ENCODE peak calls at places on chromosomes 2 and 18, in five cellular contexts. B is naive thymus-derived CD4-positive, alpha-beta T cell; W is WERI-Rb-1; Y is suprapubic skin; C is adrenal gland. P is an unnamed sample. For H3K27me3, the result is how much of the 10 kb centered on the place peaks cover.

GRCh38 chr18:49186242-49186641 is 235.5 kb upstream of the SMAD7 start:
- DNase-seq in C (no peak), Y (no peak), W (no peak), B (no peak), P (no peak)

GRCh38 chr2:26477911-26478253 is at the start of gene OTOF:
- DNase-seq in C (peak), Y (no peak), W (no peak), B (no peak), P (peak)

GRCh38 chr2:222959358-222959757 is 92.6 kb upstream of the KCNE4 start:
- DNase-seq in W (no peak), C (no peak), B (no peak), Y (no peak), P (peak)

GRCh38 chr2:241772063-241772499 is 4.5 kb upstream of the GAL3ST2 start:
- DNase-seq in W (peak), C (peak), B (peak), Y (no peak), P (no peak)

GRCh38 chr18:50586710-50587109 is 26.8 kb downstream of the MAPK4 start:
- DNase-seq in W (no peak), C (no peak), B (no peak), Y (no peak), P (no peak)

GRCh38 chr2:71618327-71619113 is 165.2 kb downstream of the DYSF start:
- DNase-seq in B (no peak), C (peak), W (no peak), Y (no peak), P (peak)

GRCh38 chr2:69642709-69643601 is 584 bp downstream of the AAK1 start:
- DNase-seq in B (peak), Y (peak), C (peak), W (peak), P (peak)

GRCh38 chr2:55763721-55764120 is 70.1 kb upstream of the PNPT1 start:
- DNase-seq in C (no peak), W (no peak), Y (no peak), B (no peak), P (no peak)

GRCh38 chr2:201057089-201057499 is 14.4 kb downstream of the HYCC2 start:
- DNase-seq in C (no peak), W (no peak), Y (no peak), B (no peak), P (no peak)

GRCh38 chr2:187875271-187875670 is 321.0 kb upstream of the TFPI start:
- DNase-seq in W (no peak), C (no peak), B (no peak), Y (no peak), P (no peak)

GRCh38 chr2:24515335-24515734 is 24.3 kb downstream of the NCOA1 start:
- DNase-seq in C (peak), B (no peak), Y (no peak), W (no peak), P (peak)

GRCh38 chr2:222427606-222428320 is 3.4 kb downstream of the SGPP2 start:
- DNase-seq in Y (no peak), W (no peak), B (no peak), C (no peak), P (no peak)

GRCh38 chr2:30722936-30723725 is 84.1 kb downstream of the CAPN13 start:
- DNase-seq in Y (no peak), W (peak), B (no peak), C (peak), P (no peak)

GRCh38 chr2:190137561-190137960 is 75.0 kb upstream of the MSTN start:
- DNase-seq in C (no peak), B (no peak), W (no peak), Y (no peak), P (no peak)

GRCh38 chr2:187527262-187527661 is 27.0 kb downstream of the TFPI start:
- DNase-seq in W (no peak), Y (no peak), C (no peak), B (no peak), P (no peak)

GRCh38 chr18:48333563-48333962 is 75.6 kb downstream of the ZBTB7C start:
- DNase-seq in B (no peak), C (peak), Y (no peak), W (no peak), P (no peak)

GRCh38 chr2:27115485-27115884 is 3.4 kb downstream of the CGREF1 start:
- DNase-seq in C (no peak), B (no peak), W (no peak), Y (no peak), P (no peak)

GRCh38 chr2:83650897-83651296 is 808.2 kb downstream of the SUCLG1 start:
- DNase-seq in C (no peak), W (no peak), B (no peak), Y (no peak), P (no peak)

GRCh38 chr2:188909036-188909435 is 65.1 kb upstream of the COL3A1 start:
- DNase-seq in B (no peak), W (no peak), Y (no peak), C (no peak), P (no peak)

GRCh38 chr2:240455227-240455718 is 19.8 kb downstream of the GPC1 start:
- DNase-seq in B (no peak), W (no peak), C (no peak), Y (no peak), P (no peak)

GRCh38 chr2:9205963-9206948 is at the start of gene ASAP2:
- DNase-seq in Y (peak), B (peak), C (peak), W (peak), P (peak)

GRCh38 chr2:168666339-168666738 is 136.1 kb upstream of the NOSTRIN start:
- DNase-seq in B (no peak), C (no peak), W (no peak), Y (no peak), P (no peak)

GRCh38 chr2:229416116-229416694 is 145.1 kb upstream of the PID1 start:
- DNase-seq in W (no peak), Y (peak), B (no peak), C (peak), P (peak)

GRCh38 chr18:49582579-49582978 is 20.7 kb downstream of the LIPG start:
- DNase-seq in C (no peak), Y (no peak), W (no peak), B (no peak), P (peak)

GRCh38 chr2:170314744-170315447 is 136.9 kb downstream of the MYO3B start:
- DNase-seq in C (no peak), W (no peak), B (no peak), Y (no peak), P (peak)

GRCh38 chr2:8413589-8414135 is 268.2 kb upstream of the ID2 start:
- DNase-seq in C (peak), Y (no peak), W (no peak), B (no peak), P (no peak)

GRCh38 chr2:241563031-241563507 is 4.5 kb downstream of the BOK start:
- DNase-seq in W (no peak), B (no peak), C (no peak), Y (no peak), P (no peak)

GRCh38 chr2:9281145-9281544 is 74.5 kb downstream of the ASAP2 start:
- DNase-seq in Y (no peak), B (no peak), W (no peak), C (no peak), P (no peak)

GRCh38 chr2:141498561-141498960 is 632.3 kb downstream of the LRP1B start:
- DNase-seq in B (no peak), W (no peak), Y (no peak), C (no peak), P (no peak)

GRCh38 chr2:140775426-140775825 is 1355.4 kb downstream of the LRP1B start:
- DNase-seq in W (no peak), Y (no peak), B (no peak), C (no peak), P (no peak)

GRCh38 chr2:179331066-179331465 is 66.4 kb upstream of the SESTD1 start:
- DNase-seq in B (no peak), Y (no peak), W (no peak), C (no peak), P (no peak)

GRCh38 chr2:58680938-58681337 is 439.8 kb upstream of the FANCL start:
- DNase-seq in Y (no peak), B (no peak), W (no peak), C (no peak), P (no peak)

GRCh38 chr18:23238152-23238531 is 102.9 kb downstream of the CABLES1 start:
- DNase-seq in C (peak), W (no peak), B (no peak), Y (no peak), P (peak)

GRCh38 chr18:23239350-23239692 is 104.0 kb downstream of the CABLES1 start:
- DNase-seq in Y (no peak), C (no peak), W (no peak), B (no peak), P (no peak)

GRCh38 chr18:23238651-23239349 is 103.5 kb downstream of the CABLES1 start:
- DNase-seq in B (no peak), W (no peak), C (no peak), Y (no peak), P (peak)

GRCh38 chr18:23236876-23237468 is 101.7 kb downstream of the CABLES1 start:
- DNase-seq in C (no peak), Y (no peak), B (no peak), W (no peak), P (no peak)

DNA sequence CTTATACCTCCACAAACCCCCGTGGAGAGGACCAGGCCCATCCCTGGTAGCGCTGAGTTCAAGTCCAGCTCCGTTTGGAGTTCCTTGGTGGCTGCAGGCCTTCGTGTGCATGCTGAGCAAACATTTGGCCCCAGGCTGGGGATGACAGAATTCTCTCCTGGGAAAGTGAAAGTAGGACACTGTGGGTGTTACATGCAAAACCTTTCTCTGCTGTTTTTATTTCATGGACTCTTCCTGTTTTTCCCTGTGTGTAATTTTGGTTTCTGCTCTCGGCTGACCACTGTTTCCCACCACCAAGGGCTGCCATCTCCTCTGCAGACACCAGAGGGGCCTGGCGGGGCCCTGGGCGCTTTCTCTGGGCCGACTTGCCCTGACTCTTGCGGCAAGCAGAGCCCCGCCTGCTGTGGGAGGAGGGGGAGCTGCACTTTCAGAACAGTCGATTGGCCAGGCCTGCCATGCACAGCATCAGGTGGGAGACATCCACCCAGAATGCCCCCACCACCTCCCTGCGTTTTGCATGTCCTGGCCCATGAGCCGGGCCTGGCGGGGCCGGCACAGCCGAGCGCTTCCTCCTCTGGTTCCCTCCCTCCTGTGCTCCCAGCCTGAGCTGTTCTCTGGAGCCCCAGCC is 102.4 kb downstream of the CABLES1 start:
- DNase-seq in W (no peak), C (peak), Y (no peak), B (peak), P (peak)
- H3K4me3 ChIP-seq in W (no peak), C (no peak), Y (peak), B (peak), P (peak)

GRCh38 chr2:232521098-232521497 is 910 bp downstream of the PRSS56 start:
- DNase-seq in Y (no peak), B (no peak), C (no peak), W (no peak), P (no peak)

GRCh38 chr2:232520489-232520888 is 301 bp downstream of the PRSS56 start:
- DNase-seq in B (no peak), W (no peak), C (no peak), Y (no peak), P (no peak)

GRCh38 chr2:232518844-232519243 is 1.3 kb upstream of the PRSS56 start:
- DNase-seq in W (no peak), B (no peak), C (no peak), Y (no peak), P (no peak)

GRCh38 chr2:232519581-232519980 is 607 bp upstream of the PRSS56 start:
- DNase-seq in W (no peak), B (no peak), Y (no peak), C (no peak), P (no peak)

GRCh38 chr2:232520088-232520487 is at the start of gene PRSS56:
- DNase-seq in C (no peak), W (no peak), B (no peak), Y (no peak), P (no peak)
- H3K27me3 ChIP-seq in C (under half), W (under half), B (under half), Y (half or more), P (under half)

DNA sequence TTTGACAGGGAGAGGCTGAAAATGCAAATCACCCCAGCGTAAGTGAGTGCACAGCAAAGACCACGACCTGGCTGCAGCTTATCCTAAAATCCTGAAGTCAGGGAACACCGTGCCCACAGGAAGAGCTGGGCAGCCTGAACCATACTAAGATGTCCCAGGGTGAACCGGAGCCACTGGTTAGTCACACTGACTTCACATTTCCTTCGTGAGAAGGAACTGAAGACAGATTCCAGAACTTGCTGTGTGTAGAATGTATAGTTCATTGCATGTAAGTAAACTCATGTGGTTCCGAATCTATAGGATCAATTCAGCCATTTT is 84.6 kb upstream of the NDUFV2 start:
- DNase-seq in Y (no peak), C (no peak), W (no peak), B (no peak), P (no peak)
- H3K4me3 ChIP-seq in Y (peak), C (no peak), W (no peak), B (no peak), P (peak)

DNA sequence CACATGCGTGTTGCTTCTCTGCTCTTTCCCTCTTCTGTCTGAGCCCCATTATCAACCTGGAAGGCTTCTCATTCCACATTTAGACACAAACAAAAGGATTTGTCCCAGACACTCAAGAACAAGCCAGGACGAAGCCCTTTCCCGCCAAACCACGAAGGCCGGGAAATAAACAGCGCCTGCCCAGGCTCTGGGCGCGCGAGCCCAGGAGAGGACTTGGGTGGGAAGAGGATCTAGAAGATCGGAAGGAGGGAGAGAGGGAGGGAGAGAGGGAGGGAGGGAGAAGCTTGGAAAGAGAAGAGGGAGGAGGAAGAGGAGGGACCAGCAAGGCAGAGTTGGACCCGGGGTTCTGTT is 6.8 kb upstream of the SP9 start:
- DNase-seq in W (no peak), C (no peak), B (no peak), Y (no peak), P (no peak)
- H3K27me3 ChIP-seq in W (under half), C (half or more), B (half or more), Y (half or more), P (under half)

GRCh38 chr2:171430516-171431410 is 3.0 kb downstream of the METTL8 start:
- DNase-seq in B (no peak), C (no peak), W (peak), Y (no peak), P (no peak)

GRCh38 chr2:171432969-171433762 is 624 bp downstream of the METTL8 start:
- DNase-seq in C (peak), W (peak), Y (peak), B (peak), P (peak)

GRCh38 chr2:171432206-171432968 is 1.4 kb downstream of the METTL8 start:
- DNase-seq in C (no peak), Y (no peak), B (no peak), W (no peak), P (no peak)

GRCh38 chr2:171433763-171434670 is at the start of the genes DCAF17 and METTL8:
- DNase-seq in Y (peak), B (peak), W (peak), C (peak), P (peak)

GRCh38 chr2:171431677-171432167 is 2.1 kb downstream of the METTL8 start:
- DNase-seq in B (no peak), C (no peak), W (no peak), Y (no peak), P (no peak)
- H3K4me3 ChIP-seq in B (no peak), C (no peak), W (no peak), Y (no peak), P (no peak)

DNA sequence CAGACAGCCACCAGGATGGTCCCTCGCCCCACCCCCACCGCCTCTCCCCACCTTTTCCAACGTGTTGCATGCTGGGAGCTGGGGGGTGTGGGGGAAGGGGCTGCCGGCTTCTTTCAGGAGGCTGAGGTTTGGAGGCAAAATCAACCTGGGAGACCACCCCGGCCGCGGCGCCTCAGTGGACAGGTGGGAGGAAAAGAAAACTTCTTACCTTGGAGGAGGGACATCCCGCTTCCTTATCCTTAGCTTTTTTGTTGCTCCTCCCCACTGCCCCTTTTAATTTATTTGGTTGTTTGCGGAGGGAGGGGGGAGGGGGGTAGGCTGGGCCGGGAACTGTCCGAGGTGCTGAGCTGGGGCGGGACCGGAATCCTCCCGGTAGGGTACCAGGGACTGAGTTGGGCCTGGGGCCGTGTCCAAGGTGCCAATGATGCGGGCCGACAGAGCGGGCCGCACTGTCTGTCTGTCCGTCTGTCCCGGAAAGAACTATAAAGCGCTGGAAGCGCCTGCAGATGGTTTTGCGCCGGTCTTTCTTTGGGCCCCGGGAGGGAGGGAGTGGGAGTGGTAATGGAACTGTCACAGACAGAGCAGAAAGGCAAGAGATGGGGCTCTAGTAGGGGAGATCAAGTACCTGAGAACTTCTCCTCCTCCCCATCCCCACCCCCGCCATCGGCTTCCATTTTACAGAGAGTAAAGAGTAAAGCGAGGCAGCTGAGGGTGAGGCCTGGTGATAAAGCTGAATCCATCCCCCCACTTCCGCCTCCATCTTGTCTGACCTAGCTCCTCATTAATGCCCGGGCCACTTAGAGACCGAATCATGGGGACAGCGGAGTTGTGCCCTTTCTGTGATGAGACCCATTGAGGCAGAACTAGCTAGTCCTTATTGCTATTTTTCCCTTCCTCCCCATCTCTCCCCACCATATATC is 2.4 kb downstream of the CDK5R2 start:
- DNase-seq in Y (no peak), C (no peak), W (peak), B (no peak), P (no peak)
- H3K27me3 ChIP-seq in Y (half or more), C (half or more), W (under half), B (under half), P (under half)

GRCh38 chr2:64858541-64859031 is 130.6 kb upstream of the SLC1A4 start:
- DNase-seq in B (no peak), Y (peak), C (no peak), W (no peak), P (no peak)
- H3K4me3 ChIP-seq in B (no peak), Y (no peak), C (no peak), W (no peak), P (no peak)

GRCh38 chr2:181454990-181455520 is 2.1 kb upstream of the ITGA4 start:
- DNase-seq in Y (no peak), B (no peak), C (no peak), W (no peak), P (no peak)
- H3K27me3 ChIP-seq in Y (under half), B (under half), C (under half), W (under half), P (under half)

DNA sequence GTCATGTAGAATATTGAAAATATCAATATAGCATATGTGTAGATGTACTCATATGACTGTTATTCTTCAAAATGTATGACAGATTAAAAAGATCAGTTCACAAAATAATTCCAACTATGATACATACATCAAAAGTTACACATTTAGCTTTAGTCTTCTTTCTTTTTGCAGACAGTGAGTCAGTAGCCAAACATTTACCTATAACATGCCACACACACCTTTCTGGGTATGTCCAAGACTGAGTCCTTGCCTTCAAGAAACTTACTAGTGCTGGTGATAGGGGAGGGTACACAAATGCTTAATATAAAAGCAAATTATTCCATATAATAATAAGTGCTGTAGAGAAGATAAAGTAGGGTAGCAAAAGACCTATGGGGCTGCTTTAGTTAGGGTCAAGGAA is 152.9 kb upstream of the WDSUB1 start:
- DNase-seq in Y (no peak), W (no peak), C (no peak), B (no peak), P (no peak)
- H3K4me3 ChIP-seq in Y (no peak), W (no peak), C (no peak), B (no peak), P (no peak)

P was measured in MG63.